ENCODE peak calls at places on chromosomes 6 and 20, in seven cellular contexts. S is NCI-H1105 treated with DMSO at 0.1 percent for 48 hours; W is CD8-positive, alpha-beta T cell; Y is AG08395; T is stimulated activated CD4-positive, alpha-beta T cell treated with anti-CD3 and anti-CD28 coated beads, Interleukin-1b, Interleukin-23, amount 100 ng/mL, for 24 hours; R is kidney glomerular epithelial cell; Q is AG04450. Z is an unnamed sample.

GRCh38 chr6:148538251-148539190 is 195.9 kb downstream of the SASH1 start:
- DNase-seq in Q (no peak), T (no peak), W (no peak), Y (peak; percentile 74), R (peak; percentile 7), S (no peak), Z (peak; percentile 38)

GRCh38 chr20:53387983-53388675 is 205.5 kb downstream of the ZNF217 start:
- DNase-seq in W (peak; percentile 51), S (no peak), R (no peak), Q (no peak), Y (no peak), T (no peak), Z (no peak)

GRCh38 chr20:40470313-40471260 is 218.4 kb downstream of the MAFB start:
- DNase-seq in Y (no peak), S (peak; percentile 1), R (no peak), Q (no peak), T (no peak), W (no peak), Z (no peak)

GRCh38 chr6:155103816-155104366 is 108.8 kb downstream of the TIAM2 start:
- DNase-seq in R (peak; percentile 9), T (peak; percentile 7), Y (peak; percentile 49), S (no peak), Q (no peak), W (no peak), Z (no peak)

GRCh38 chr6:148464319-148465010 is 121.8 kb downstream of the SASH1 start:
- DNase-seq in Y (peak; percentile 75), T (peak; percentile 39), Q (no peak), R (peak; percentile 78), S (peak; percentile 52), W (peak; percentile 42), Z (peak; percentile 61)

GRCh38 chr20:44460795-44461141 is 14.9 kb upstream of the TTPAL start:
- DNase-seq in S (peak; percentile 20), W (no peak), T (no peak), R (peak; percentile 53), Q (no peak), Y (peak; percentile 55), Z (no peak)

GRCh38 chr6:131116755-131117360 is 18.4 kb upstream of the AKAP7 start:
- DNase-seq in T (no peak), Q (peak; percentile 11), W (peak; percentile 7), R (peak; percentile 58), S (peak; percentile 10), Y (peak; percentile 53), Z (peak; percentile 29)

GRCh38 chr20:45937765-45938164 is 3.3 kb downstream of the PCIF1 start:
- DNase-seq in W (no peak), Y (no peak), Q (no peak), S (no peak), T (no peak), R (no peak), Z (no peak)

GRCh38 chr6:143177706-143178105 is 117.0 kb downstream of the AIG1 start:
- DNase-seq in Y (no peak), T (no peak), Q (no peak), R (no peak), S (no peak), W (no peak), Z (no peak)

GRCh38 chr6:11398451-11399326 is 138.9 kb upstream of the TMEM170B start:
- DNase-seq in T (no peak), Q (no peak), S (no peak), W (no peak), R (no peak), Y (no peak), Z (no peak)

GRCh38 chr6:90900034-90900433 is 313.2 kb upstream of the MAP3K7 start:
- DNase-seq in Q (no peak), S (no peak), W (no peak), R (no peak), T (no peak), Y (no peak), Z (no peak)

GRCh38 chr6:128310061-128310460 is 210.3 kb downstream of the PTPRK start:
- DNase-seq in T (no peak), Y (no peak), R (no peak), Q (no peak), W (no peak), S (no peak), Z (no peak)

GRCh38 chr6:80636689-80637088 is 530.2 kb downstream of the BCKDHB start:
- DNase-seq in Y (no peak), T (no peak), Q (no peak), R (no peak), S (no peak), W (no peak), Z (no peak)

GRCh38 chr6:85576479-85576878 is 17.2 kb downstream of the SNX14 start:
- DNase-seq in R (peak; percentile 16), S (peak; percentile 15), Y (no peak), W (no peak), T (no peak), Q (no peak), Z (no peak)

GRCh38 chr6:69771158-69771906 is 25.5 kb downstream of the LMBRD1 start:
- DNase-seq in Y (no peak), W (no peak), S (no peak), R (no peak), Q (no peak), T (no peak), Z (no peak)

GRCh38 chr6:40916816-40917215 is 122.2 kb downstream of the UNC5CL start:
- DNase-seq in Q (no peak), R (no peak), T (no peak), W (no peak), Y (peak; percentile 22), S (no peak), Z (no peak)

GRCh38 chr6:22764521-22764920 is 195.2 kb downstream of the HDGFL1 start:
- DNase-seq in W (no peak), T (no peak), Y (no peak), R (no peak), S (no peak), Q (peak; percentile 59), Z (no peak)

GRCh38 chr6:1762203-1762602 is 152.5 kb downstream of the FOXC1 start:
- DNase-seq in T (no peak), Y (no peak), W (no peak), Q (no peak), S (no peak), R (no peak), Z (no peak)

GRCh38 chr20:4848041-4848440 is 126.3 kb downstream of the PRND start:
- DNase-seq in R (no peak), S (no peak), W (no peak), Q (no peak), Y (no peak), T (no peak), Z (no peak)

Z was measured in stromal cell of bone marrow.